ENCODE peak calls at places on chromosomes 4 and X, in four cellular contexts. E is coronary artery, T is GM19239, V is cardiac muscle cell. M is an unnamed sample.

GRCh38 chrX:120857240-120857639 is 18.4 kb downstream of the CT47B1 start:
- DNase-seq in T (no peak), E (no peak), V (no peak), M (no peak)

GRCh38 chrX:40148439-40149285 is 50.9 kb upstream of the BCOR start:
- DNase-seq in T (no peak), V (no peak), E (no peak), M (no peak)

GRCh38 chr4:164337219-164337944 is 416.5 kb upstream of the SMIM31 start:
- DNase-seq in T (no peak), V (no peak), E (no peak), M (no peak)

GRCh38 chr4:140144050-140144449 is 9.9 kb downstream of the MAML3 start:
- DNase-seq in E (no peak), V (no peak), T (no peak), M (no peak)

GRCh38 chr4:53536328-53536727 is 55.0 kb downstream of the LNX1 start:
- DNase-seq in E (no peak), T (no peak), V (no peak), M (no peak)

GRCh38 chr4:4519296-4519898 is 22.5 kb downstream of the STX18 start:
- DNase-seq in E (no peak), V (peak), T (no peak), M (no peak)

GRCh38 chr4:114038762-114039392 is 59.4 kb upstream of the ARSJ start:
- DNase-seq in E (no peak), T (no peak), V (no peak), M (no peak)

GRCh38 chr4:186441502-186441901 is 113.9 kb downstream of the MTNR1A start:
- DNase-seq in T (no peak), E (no peak), V (no peak), M (no peak)

GRCh38 chrX:40150503-40150902 is 52.7 kb upstream of the BCOR start:
- DNase-seq in E (no peak), T (no peak), V (no peak), M (no peak)